ENCODE peak calls at places on chromosomes 1 and 21, in six cellular contexts. One of them, this sample, is unnamed.

GRCh38 chr1:26526287-26526686 is 3.3 kb upstream of the RPS6KA1 start:
- DNase-seq in stimulated activated CD4-positive, alpha-beta T cell treated with anti-CD3 and anti-CD28 coated beads, Interleukin-4, amount 100 ng/mL, for 1 hour: no peak
- DNase-seq in renal cortical epithelial cell: no peak
- DNase-seq in fibroblast of mammary gland: no peak
- DNase-seq in MV-4-11: no peak
- DNase-seq in T-helper 1 cell: no peak
- DNase-seq in this sample: no peak

GRCh38 chr1:94920061-94920460 is 6.8 kb downstream of the CNN3 start:
- DNase-seq in stimulated activated CD4-positive, alpha-beta T cell treated with anti-CD3 and anti-CD28 coated beads, Interleukin-4, amount 100 ng/mL, for 1 hour: no peak
- DNase-seq in renal cortical epithelial cell: no peak
- DNase-seq in fibroblast of mammary gland: no peak
- DNase-seq in MV-4-11: no peak
- DNase-seq in T-helper 1 cell: no peak
- DNase-seq in this sample: no peak

GRCh38 chr1:209150114-209150513 is 433.4 kb upstream of the CAMK1G start:
- DNase-seq in stimulated activated CD4-positive, alpha-beta T cell treated with anti-CD3 and anti-CD28 coated beads, Interleukin-4, amount 100 ng/mL, for 1 hour: no peak
- DNase-seq in renal cortical epithelial cell: peak
- DNase-seq in fibroblast of mammary gland: peak
- DNase-seq in MV-4-11: peak
- DNase-seq in T-helper 1 cell: no peak
- DNase-seq in this sample: peak

GRCh38 chr1:197065549-197065948 is 1.5 kb downstream of the F13B start:
- DNase-seq in stimulated activated CD4-positive, alpha-beta T cell treated with anti-CD3 and anti-CD28 coated beads, Interleukin-4, amount 100 ng/mL, for 1 hour: no peak
- DNase-seq in renal cortical epithelial cell: no peak
- DNase-seq in fibroblast of mammary gland: peak
- DNase-seq in MV-4-11: no peak
- DNase-seq in T-helper 1 cell: no peak
- DNase-seq in this sample: peak

GRCh38 chr1:160741597-160742348 is 2.7 kb downstream of the SLAMF7 start:
- DNase-seq in stimulated activated CD4-positive, alpha-beta T cell treated with anti-CD3 and anti-CD28 coated beads, Interleukin-4, amount 100 ng/mL, for 1 hour: no peak
- DNase-seq in renal cortical epithelial cell: no peak
- DNase-seq in fibroblast of mammary gland: no peak
- DNase-seq in MV-4-11: no peak
- DNase-seq in T-helper 1 cell: no peak
- DNase-seq in this sample: no peak

GRCh38 chr1:6466023-6466422 is at the start of gene TNFRSF25:
- DNase-seq in stimulated activated CD4-positive, alpha-beta T cell treated with anti-CD3 and anti-CD28 coated beads, Interleukin-4, amount 100 ng/mL, for 1 hour: peak
- DNase-seq in renal cortical epithelial cell: no peak
- DNase-seq in fibroblast of mammary gland: no peak
- DNase-seq in MV-4-11: no peak
- DNase-seq in T-helper 1 cell: peak
- DNase-seq in this sample: no peak

GRCh38 chr1:182408435-182409070 is 8.1 kb upstream of the TEDDM1 start:
- DNase-seq in stimulated activated CD4-positive, alpha-beta T cell treated with anti-CD3 and anti-CD28 coated beads, Interleukin-4, amount 100 ng/mL, for 1 hour: no peak
- DNase-seq in renal cortical epithelial cell: no peak
- DNase-seq in fibroblast of mammary gland: no peak
- DNase-seq in MV-4-11: no peak
- DNase-seq in T-helper 1 cell: no peak
- DNase-seq in this sample: no peak

GRCh38 chr1:14553711-14554110 is 44.8 kb upstream of the KAZN start:
- DNase-seq in stimulated activated CD4-positive, alpha-beta T cell treated with anti-CD3 and anti-CD28 coated beads, Interleukin-4, amount 100 ng/mL, for 1 hour: no peak
- DNase-seq in renal cortical epithelial cell: peak
- DNase-seq in fibroblast of mammary gland: peak
- DNase-seq in MV-4-11: no peak
- DNase-seq in T-helper 1 cell: no peak
- DNase-seq in this sample: no peak

GRCh38 chr21:33894736-33895288 is 20.8 kb downstream of the ATP5PO start:
- DNase-seq in stimulated activated CD4-positive, alpha-beta T cell treated with anti-CD3 and anti-CD28 coated beads, Interleukin-4, amount 100 ng/mL, for 1 hour: peak
- DNase-seq in renal cortical epithelial cell: peak
- DNase-seq in fibroblast of mammary gland: peak
- DNase-seq in MV-4-11: peak
- DNase-seq in T-helper 1 cell: peak
- DNase-seq in this sample: peak

GRCh38 chr1:155120253-155120652 is 7.4 kb upstream of the EFNA1 start:
- DNase-seq in stimulated activated CD4-positive, alpha-beta T cell treated with anti-CD3 and anti-CD28 coated beads, Interleukin-4, amount 100 ng/mL, for 1 hour: no peak
- DNase-seq in renal cortical epithelial cell: no peak
- DNase-seq in fibroblast of mammary gland: no peak
- DNase-seq in MV-4-11: no peak
- DNase-seq in T-helper 1 cell: no peak
- DNase-seq in this sample: no peak

GRCh38 chr1:109886827-109887226 is 23.8 kb upstream of the CSF1 start:
- DNase-seq in stimulated activated CD4-positive, alpha-beta T cell treated with anti-CD3 and anti-CD28 coated beads, Interleukin-4, amount 100 ng/mL, for 1 hour: no peak
- DNase-seq in renal cortical epithelial cell: no peak
- DNase-seq in fibroblast of mammary gland: no peak
- DNase-seq in MV-4-11: peak
- DNase-seq in T-helper 1 cell: no peak
- DNase-seq in this sample: no peak

GRCh38 chr1:11384170-11384554 is 94.8 kb upstream of the DISP3 start:
- DNase-seq in stimulated activated CD4-positive, alpha-beta T cell treated with anti-CD3 and anti-CD28 coated beads, Interleukin-4, amount 100 ng/mL, for 1 hour: no peak
- DNase-seq in renal cortical epithelial cell: peak
- DNase-seq in fibroblast of mammary gland: peak
- DNase-seq in MV-4-11: peak
- DNase-seq in T-helper 1 cell: no peak
- DNase-seq in this sample: no peak

GRCh38 chr1:64965239-64966157 is 851 bp downstream of the JAK1 start:
- DNase-seq in stimulated activated CD4-positive, alpha-beta T cell treated with anti-CD3 and anti-CD28 coated beads, Interleukin-4, amount 100 ng/mL, for 1 hour: peak
- DNase-seq in renal cortical epithelial cell: no peak
- DNase-seq in fibroblast of mammary gland: peak
- DNase-seq in MV-4-11: peak
- DNase-seq in T-helper 1 cell: peak
- DNase-seq in this sample: peak